ENCODE peak calls at places on chromosomes 16 and 17, in five cellular contexts. One of them, this sample, is unnamed.

GRCh38 chr17:16283705-16284104 is 66.7 kb downstream of the PIGL start:
- DNase-seq in heart left ventricle: no peak
- DNase-seq in T-helper 17 cell: no peak
- DNase-seq in HTR-8/SVneo: no peak
- DNase-seq in NAMALWA: no peak
- DNase-seq in this sample: peak; percentile 24

GRCh38 chr17:6413073-6413472 is 21.8 kb downstream of the AIPL1 start:
- DNase-seq in heart left ventricle: no peak
- DNase-seq in T-helper 17 cell: no peak
- DNase-seq in HTR-8/SVneo: peak; percentile 63
- DNase-seq in NAMALWA: peak; percentile 57
- DNase-seq in this sample: peak; percentile 70

GRCh38 chr16:84885024-84885910 is 65.5 kb downstream of the CRISPLD2 start:
- DNase-seq in heart left ventricle: peak; percentile 54
- DNase-seq in T-helper 17 cell: no peak
- DNase-seq in HTR-8/SVneo: no peak
- DNase-seq in NAMALWA: no peak
- DNase-seq in this sample: no peak

GRCh38 chr17:72640415-72641165 is 451.9 kb downstream of the SLC39A11 start:
- DNase-seq in heart left ventricle: no peak
- DNase-seq in T-helper 17 cell: no peak
- DNase-seq in HTR-8/SVneo: no peak
- DNase-seq in NAMALWA: no peak
- DNase-seq in this sample: no peak

GRCh38 chr16:10923650-10924214 is 18.5 kb downstream of the DEXI start:
- DNase-seq in heart left ventricle: peak; percentile 88
- DNase-seq in T-helper 17 cell: no peak
- DNase-seq in HTR-8/SVneo: no peak
- DNase-seq in NAMALWA: no peak
- DNase-seq in this sample: no peak

GRCh38 chr17:68172461-68172954 is 75.3 kb upstream of the AMZ2 start:
- DNase-seq in heart left ventricle: peak; percentile 73
- DNase-seq in T-helper 17 cell: peak; percentile 65
- DNase-seq in HTR-8/SVneo: peak; percentile 42
- DNase-seq in NAMALWA: peak; percentile 79
- DNase-seq in this sample: peak; percentile 65

GRCh38 chr16:27446721-27447120 is 44.7 kb downstream of the IL21R start:
- DNase-seq in heart left ventricle: peak; percentile 60
- DNase-seq in T-helper 17 cell: peak; percentile 75
- DNase-seq in HTR-8/SVneo: no peak
- DNase-seq in NAMALWA: peak; percentile 29
- DNase-seq in this sample: no peak

GRCh38 chr17:76546556-76547182 is 6.8 kb downstream of the PRCD start:
- DNase-seq in heart left ventricle: no peak
- DNase-seq in T-helper 17 cell: no peak
- DNase-seq in HTR-8/SVneo: no peak
- DNase-seq in NAMALWA: no peak
- DNase-seq in this sample: no peak

GRCh38 chr16:12113581-12114375 is 137.2 kb downstream of the SNX29 start:
- DNase-seq in heart left ventricle: no peak
- DNase-seq in T-helper 17 cell: no peak
- DNase-seq in HTR-8/SVneo: no peak
- DNase-seq in NAMALWA: no peak
- DNase-seq in this sample: no peak

GRCh38 chr17:57735707-57736106 is 9.4 kb downstream of the CCDC182 start:
- DNase-seq in heart left ventricle: no peak
- DNase-seq in T-helper 17 cell: no peak
- DNase-seq in HTR-8/SVneo: no peak
- DNase-seq in NAMALWA: peak; percentile 34
- DNase-seq in this sample: no peak

GRCh38 chr16:7268182-7268581 is 64.5 kb upstream of the RBFOX1 start:
- DNase-seq in heart left ventricle: no peak
- DNase-seq in T-helper 17 cell: no peak
- DNase-seq in HTR-8/SVneo: no peak
- DNase-seq in NAMALWA: peak; percentile 55
- DNase-seq in this sample: peak; percentile 26

GRCh38 chr17:28574536-28574935 is 2.2 kb downstream of the ALDOC start:
- DNase-seq in heart left ventricle: no peak
- DNase-seq in T-helper 17 cell: no peak
- DNase-seq in HTR-8/SVneo: no peak
- DNase-seq in NAMALWA: no peak
- DNase-seq in this sample: no peak

GRCh38 chr16:57863434-57864160 is 61.3 kb upstream of the KIFC3 start:
- DNase-seq in heart left ventricle: no peak
- DNase-seq in T-helper 17 cell: no peak
- DNase-seq in HTR-8/SVneo: peak; percentile 81
- DNase-seq in NAMALWA: no peak
- DNase-seq in this sample: peak; percentile 68

GRCh38 chr17:57599271-57600045 is 145.6 kb downstream of the CCDC182 start:
- DNase-seq in heart left ventricle: no peak
- DNase-seq in T-helper 17 cell: no peak
- DNase-seq in HTR-8/SVneo: no peak
- DNase-seq in NAMALWA: peak; percentile 65
- DNase-seq in this sample: no peak

GRCh38 chr17:60305141-60305540 is 86.8 kb downstream of the USP32 start:
- DNase-seq in heart left ventricle: no peak
- DNase-seq in T-helper 17 cell: no peak
- DNase-seq in HTR-8/SVneo: no peak
- DNase-seq in NAMALWA: peak; percentile 47
- DNase-seq in this sample: no peak

GRCh38 chr17:17713839-17714238 is 32.6 kb downstream of the RAI1 start:
- DNase-seq in heart left ventricle: no peak
- DNase-seq in T-helper 17 cell: no peak
- DNase-seq in HTR-8/SVneo: no peak
- DNase-seq in NAMALWA: no peak
- DNase-seq in this sample: no peak

This sample was measured in RKO.